ENCODE peak calls at places on chromosomes 12 and 14, in ten cellular contexts. One of them, this sample, is unnamed.

GRCh38 chr12:32895688-32896437 is 714 bp downstream of the PKP2 start:
- DNase-seq in A549: no peak
- DNase-seq in MV-4-11: no peak
- DNase-seq in memory B cell: no peak
- DNase-seq in NCI-H524: no peak
- DNase-seq in astrocyte of the spinal cord: no peak
- DNase-seq in cardiac muscle cell: no peak
- DNase-seq in C1 segment of cervical spinal cord: no peak
- DNase-seq in kidney glomerular epithelial cell: no peak
- DNase-seq in fibroblast of gingiva: no peak
- DNase-seq in this sample: peak; percentile 59

GRCh38 chr12:1104088-1104800 is 113.2 kb downstream of the ERC1 start:
- DNase-seq in A549: no peak
- DNase-seq in MV-4-11: no peak
- DNase-seq in memory B cell: no peak
- DNase-seq in NCI-H524: no peak
- DNase-seq in astrocyte of the spinal cord: no peak
- DNase-seq in cardiac muscle cell: no peak
- DNase-seq in C1 segment of cervical spinal cord: no peak
- DNase-seq in kidney glomerular epithelial cell: no peak
- DNase-seq in fibroblast of gingiva: no peak
- DNase-seq in this sample: no peak

GRCh38 chr12:132143328-132144071 is 619 bp downstream of the DDX51 start:
- DNase-seq in A549: no peak
- DNase-seq in MV-4-11: no peak
- DNase-seq in memory B cell: no peak
- DNase-seq in NCI-H524: no peak
- DNase-seq in astrocyte of the spinal cord: no peak
- DNase-seq in cardiac muscle cell: peak; percentile 60
- DNase-seq in C1 segment of cervical spinal cord: no peak
- DNase-seq in kidney glomerular epithelial cell: no peak
- DNase-seq in fibroblast of gingiva: no peak
- DNase-seq in this sample: no peak

GRCh38 chr12:131827961-131828534 is at the start of gene MMP17:
- DNase-seq in A549: peak; percentile 75
- DNase-seq in MV-4-11: peak; percentile 43
- DNase-seq in memory B cell: peak; percentile 43
- DNase-seq in NCI-H524: no peak
- DNase-seq in astrocyte of the spinal cord: peak; percentile 47
- DNase-seq in cardiac muscle cell: peak; percentile 83
- DNase-seq in C1 segment of cervical spinal cord: no peak
- DNase-seq in kidney glomerular epithelial cell: no peak
- DNase-seq in fibroblast of gingiva: peak; percentile 72
- DNase-seq in this sample: peak; percentile 65

GRCh38 chr12:45244561-45245348 is 28.9 kb downstream of the ANO6 start:
- DNase-seq in A549: no peak
- DNase-seq in MV-4-11: peak; percentile 86
- DNase-seq in memory B cell: peak; percentile 10
- DNase-seq in NCI-H524: no peak
- DNase-seq in astrocyte of the spinal cord: peak; percentile 66
- DNase-seq in cardiac muscle cell: no peak
- DNase-seq in C1 segment of cervical spinal cord: no peak
- DNase-seq in kidney glomerular epithelial cell: no peak
- DNase-seq in fibroblast of gingiva: peak; percentile 81
- DNase-seq in this sample: no peak

GRCh38 chr12:85424581-85425348 is 144.7 kb downstream of the ALX1 start:
- DNase-seq in A549: peak; percentile 64
- DNase-seq in MV-4-11: peak; percentile 67
- DNase-seq in memory B cell: no peak
- DNase-seq in NCI-H524: no peak
- DNase-seq in astrocyte of the spinal cord: peak; percentile 24
- DNase-seq in cardiac muscle cell: peak; percentile 47
- DNase-seq in C1 segment of cervical spinal cord: no peak
- DNase-seq in kidney glomerular epithelial cell: no peak
- DNase-seq in fibroblast of gingiva: peak; percentile 19
- DNase-seq in this sample: peak; percentile 52

GRCh38 chr12:124391340-124392261 is 96.7 kb downstream of the RFLNA start:
- DNase-seq in A549: peak; percentile 64
- DNase-seq in MV-4-11: peak; percentile 93
- DNase-seq in memory B cell: peak; percentile 70
- DNase-seq in NCI-H524: no peak
- DNase-seq in astrocyte of the spinal cord: peak; percentile 59
- DNase-seq in cardiac muscle cell: no peak
- DNase-seq in C1 segment of cervical spinal cord: peak; percentile 60
- DNase-seq in kidney glomerular epithelial cell: peak; percentile 9
- DNase-seq in fibroblast of gingiva: no peak
- DNase-seq in this sample: peak; percentile 80

GRCh38 chr12:71780207-71780822 is 25.7 kb downstream of the RAB21 start:
- DNase-seq in A549: peak; percentile 49
- DNase-seq in MV-4-11: peak; percentile 64
- DNase-seq in memory B cell: peak; percentile 26
- DNase-seq in NCI-H524: peak; percentile 7
- DNase-seq in astrocyte of the spinal cord: peak; percentile 46
- DNase-seq in cardiac muscle cell: peak; percentile 47
- DNase-seq in C1 segment of cervical spinal cord: no peak
- DNase-seq in kidney glomerular epithelial cell: peak; percentile 36
- DNase-seq in fibroblast of gingiva: peak; percentile 39
- DNase-seq in this sample: peak; percentile 72

GRCh38 chr12:39003541-39004160 is 98.3 kb upstream of the CPNE8 start:
- DNase-seq in A549: peak; percentile 19
- DNase-seq in MV-4-11: no peak
- DNase-seq in memory B cell: no peak
- DNase-seq in NCI-H524: no peak
- DNase-seq in astrocyte of the spinal cord: peak; percentile 7
- DNase-seq in cardiac muscle cell: no peak
- DNase-seq in C1 segment of cervical spinal cord: no peak
- DNase-seq in kidney glomerular epithelial cell: no peak
- DNase-seq in fibroblast of gingiva: no peak
- DNase-seq in this sample: no peak

GRCh38 chr14:67269338-67270060 is 28.3 kb downstream of the PALS1 start:
- DNase-seq in A549: no peak
- DNase-seq in MV-4-11: no peak
- DNase-seq in memory B cell: no peak
- DNase-seq in NCI-H524: no peak
- DNase-seq in astrocyte of the spinal cord: peak; percentile 81
- DNase-seq in cardiac muscle cell: peak; percentile 59
- DNase-seq in C1 segment of cervical spinal cord: no peak
- DNase-seq in kidney glomerular epithelial cell: peak; percentile 65
- DNase-seq in fibroblast of gingiva: peak; percentile 83
- DNase-seq in this sample: no peak

GRCh38 chr12:72346331-72346944 is 74.3 kb downstream of the TRHDE start:
- DNase-seq in A549: peak; percentile 74
- DNase-seq in MV-4-11: peak; percentile 51
- DNase-seq in memory B cell: peak; percentile 33
- DNase-seq in NCI-H524: peak; percentile 66
- DNase-seq in astrocyte of the spinal cord: peak; percentile 84
- DNase-seq in cardiac muscle cell: peak; percentile 87
- DNase-seq in C1 segment of cervical spinal cord: peak; percentile 20
- DNase-seq in kidney glomerular epithelial cell: peak; percentile 81
- DNase-seq in fibroblast of gingiva: peak; percentile 64
- DNase-seq in this sample: peak; percentile 76

GRCh38 chr12:26185532-26186320 is 9.6 kb upstream of the SSPN start:
- DNase-seq in A549: no peak
- DNase-seq in MV-4-11: no peak
- DNase-seq in memory B cell: no peak
- DNase-seq in NCI-H524: no peak
- DNase-seq in astrocyte of the spinal cord: no peak
- DNase-seq in cardiac muscle cell: no peak
- DNase-seq in C1 segment of cervical spinal cord: no peak
- DNase-seq in kidney glomerular epithelial cell: no peak
- DNase-seq in fibroblast of gingiva: no peak
- DNase-seq in this sample: no peak

GRCh38 chr12:63064080-63064479 is 86.9 kb downstream of the AVPR1A start:
- DNase-seq in A549: no peak
- DNase-seq in MV-4-11: no peak
- DNase-seq in memory B cell: no peak
- DNase-seq in NCI-H524: no peak
- DNase-seq in astrocyte of the spinal cord: peak; percentile 24
- DNase-seq in cardiac muscle cell: no peak
- DNase-seq in C1 segment of cervical spinal cord: no peak
- DNase-seq in kidney glomerular epithelial cell: no peak
- DNase-seq in fibroblast of gingiva: peak; percentile 59
- DNase-seq in this sample: no peak

GRCh38 chr12:132190012-132190755 is 45.9 kb downstream of the NOC4L start:
- DNase-seq in A549: peak; percentile 31
- DNase-seq in MV-4-11: no peak
- DNase-seq in memory B cell: no peak
- DNase-seq in NCI-H524: no peak
- DNase-seq in astrocyte of the spinal cord: no peak
- DNase-seq in cardiac muscle cell: peak; percentile 48
- DNase-seq in C1 segment of cervical spinal cord: no peak
- DNase-seq in kidney glomerular epithelial cell: no peak
- DNase-seq in fibroblast of gingiva: no peak
- DNase-seq in this sample: no peak

GRCh38 chr14:101843665-101844064 is 82.2 kb downstream of the PPP2R5C start:
- DNase-seq in A549: peak; percentile 24
- DNase-seq in MV-4-11: peak; percentile 89
- DNase-seq in memory B cell: peak; percentile 79
- DNase-seq in NCI-H524: no peak
- DNase-seq in astrocyte of the spinal cord: no peak
- DNase-seq in cardiac muscle cell: no peak
- DNase-seq in C1 segment of cervical spinal cord: no peak
- DNase-seq in kidney glomerular epithelial cell: no peak
- DNase-seq in fibroblast of gingiva: no peak
- DNase-seq in this sample: peak; percentile 60

GRCh38 chr12:80766897-80767296 is 50.2 kb downstream of the MYF5 start:
- DNase-seq in A549: no peak
- DNase-seq in MV-4-11: no peak
- DNase-seq in memory B cell: no peak
- DNase-seq in NCI-H524: no peak
- DNase-seq in astrocyte of the spinal cord: no peak
- DNase-seq in cardiac muscle cell: no peak
- DNase-seq in C1 segment of cervical spinal cord: no peak
- DNase-seq in kidney glomerular epithelial cell: no peak
- DNase-seq in fibroblast of gingiva: no peak
- DNase-seq in this sample: no peak